ENCODE peak calls at places on chromosomes 1 and 21, in seven cellular contexts. A is GM12878, Q is HCT116, H is K562, F is SK-N-SH, O is H1, N is HepG2. I is an unnamed sample.

GRCh38 chr1:42195841-42196240 is 31.3 kb upstream of the GUCA2A start:
- DNase-seq in A (no peak), Q (no peak), H (no peak), F (no peak), O (no peak), N (no peak), I (no peak)

GRCh38 chr1:231423648-231424047 is 1.6 kb upstream of the EGLN1 start:
- DNase-seq in A (no peak), Q (no peak), H (no peak), F (no peak), O (no peak), N (peak; percentile 94), I (no peak)

GRCh38 chr1:47991187-47991586 is 6.0 kb downstream of the TRABD2B start:
- DNase-seq in A (no peak), Q (peak; percentile 23), H (no peak), F (no peak), O (no peak), N (no peak), I (no peak)

GRCh38 chr1:167173516-167174184 is 47.0 kb upstream of the POU2F1 start:
- DNase-seq in A (no peak), Q (peak; percentile 60), H (no peak), F (no peak), O (no peak), N (no peak), I (no peak)

GRCh38 chr1:222618001-222618879 is at the start of gene MIA3:
- DNase-seq in A (no peak), Q (no peak), H (peak; percentile 95), F (peak; percentile 97), O (peak; percentile 81), N (peak; percentile 39), I (no peak)

GRCh38 chr1:27487927-27488522 is 1.9 kb downstream of the WASF2 start:
- DNase-seq in A (no peak), Q (no peak), H (no peak), F (no peak), O (no peak), N (no peak), I (no peak)

GRCh38 chr1:62407398-62408009 is 29.3 kb upstream of the USP1 start:
- DNase-seq in A (no peak), Q (peak; percentile 33), H (peak; percentile 51), F (peak; percentile 65), O (no peak), N (peak; percentile 53), I (peak; percentile 63)

GRCh38 chr1:101567582-101568189 is 330.9 kb downstream of the S1PR1 start:
- DNase-seq in A (no peak), Q (peak; percentile 2), H (peak; percentile 21), F (peak; percentile 47), O (peak; percentile 50), N (peak; percentile 3), I (peak; percentile 16)

GRCh38 chr1:110585426-110585825 is 20.7 kb downstream of the KCNA2 start:
- DNase-seq in A (no peak), Q (no peak), H (no peak), F (no peak), O (no peak), N (no peak), I (no peak)

GRCh38 chr1:63877816-63878215 is 104.0 kb downstream of the ROR1 start:
- DNase-seq in A (no peak), Q (peak; percentile 66), H (no peak), F (no peak), O (no peak), N (no peak), I (no peak)

GRCh38 chr1:40849801-40850592 is 12.2 kb downstream of the CITED4 start:
- DNase-seq in A (peak; percentile 62), Q (peak; percentile 46), H (peak; percentile 81), F (peak; percentile 78), O (peak; percentile 89), N (peak; percentile 43), I (peak; percentile 56)

GRCh38 chr1:164718821-164719220 is 159.8 kb downstream of the PBX1 start:
- DNase-seq in A (no peak), Q (no peak), H (no peak), F (no peak), O (no peak), N (no peak), I (no peak)

GRCh38 chr1:167575649-167576048 is 22.1 kb upstream of the CREG1 start:
- DNase-seq in A (no peak), Q (no peak), H (no peak), F (no peak), O (no peak), N (no peak), I (no peak)

GRCh38 chr1:38297852-38298251 is 251.3 kb upstream of the POU3F1 start:
- DNase-seq in A (peak; percentile 9), Q (no peak), H (no peak), F (no peak), O (no peak), N (no peak), I (no peak)

GRCh38 chr1:25246600-25247023 is 642 bp downstream of the RSRP1 start:
- DNase-seq in A (no peak), Q (no peak), H (peak; percentile 26), F (peak; percentile 28), O (peak; percentile 78), N (no peak), I (no peak)

GRCh38 chr1:40182956-40183710 is 21.9 kb downstream of the RLF start:
- DNase-seq in A (no peak), Q (peak; percentile 12), H (peak; percentile 36), F (no peak), O (no peak), N (peak; percentile 22), I (peak; percentile 6)

GRCh38 chr1:200139661-200140250 is 112.2 kb downstream of the NR5A2 start:
- DNase-seq in A (no peak), Q (peak; percentile 57), H (peak; percentile 69), F (peak; percentile 62), O (no peak), N (peak; percentile 61), I (peak; percentile 55)

GRCh38 chr1:109873278-109874175 is 37.1 kb upstream of the CSF1 start:
- DNase-seq in A (no peak), Q (no peak), H (no peak), F (no peak), O (no peak), N (no peak), I (no peak)

GRCh38 chr21:41477641-41478318 is 30.2 kb downstream of the TMPRSS2 start:
- DNase-seq in A (no peak), Q (no peak), H (no peak), F (no peak), O (peak; percentile 73), N (no peak), I (peak; percentile 63)

GRCh38 chr21:42463861-42464515 is 32.0 kb downstream of the RSPH1 start:
- DNase-seq in A (no peak), Q (peak; percentile 92), H (peak; percentile 76), F (no peak), O (peak; percentile 84), N (peak; percentile 10), I (no peak)

GRCh38 chr1:204448321-204448964 is 36.8 kb upstream of the PPP1R15B start:
- DNase-seq in A (no peak), Q (peak; percentile 42), H (no peak), F (no peak), O (no peak), N (no peak), I (no peak)

GRCh38 chr1:201652180-201652579 is 113.3 kb downstream of the NAV1 start:
- DNase-seq in A (no peak), Q (no peak), H (no peak), F (no peak), O (no peak), N (no peak), I (no peak)

GRCh38 chr1:71462247-71462646 is 381.4 kb upstream of the ZRANB2 start:
- DNase-seq in A (no peak), Q (no peak), H (no peak), F (no peak), O (peak; percentile 64), N (no peak), I (peak; percentile 71)

GRCh38 chr1:93805027-93805426 is 74.0 kb downstream of the DNTTIP2 start:
- DNase-seq in A (no peak), Q (no peak), H (no peak), F (no peak), O (no peak), N (no peak), I (no peak)
- TF ChIP-seq YY1 in A (no peak), Q (no peak), H (no peak), F (peak; percentile 16), O (no peak), N (no peak), I (no peak)

DNA sequence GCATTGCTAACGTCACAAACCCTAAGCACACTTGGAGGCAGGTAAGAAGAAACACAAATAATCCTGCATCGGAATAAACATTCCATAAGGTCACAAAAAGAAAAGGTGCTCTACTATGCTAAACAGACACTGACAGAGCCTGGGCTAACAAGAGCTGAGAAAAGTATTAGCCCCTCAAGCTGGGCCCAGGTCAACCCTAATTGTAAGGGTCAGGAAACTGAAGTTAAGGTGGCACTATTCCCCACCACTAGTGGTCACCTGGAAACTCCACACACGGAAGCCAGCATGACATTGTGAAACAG is 1.3 kb downstream of the PTTG1IP start:
- DNase-seq in A (no peak), Q (no peak), H (no peak), F (no peak), O (no peak), N (peak; percentile 56), I (no peak)
- H3K4me1 ChIP-seq in A (peaks cover 18% of the 10 kb centered on the region), Q (peaks cover 43% of the 10 kb centered on the region), H (peaks cover 58% of the 10 kb centered on the region), F (peaks cover 49% of the 10 kb centered on the region), O (peaks cover 13% of the 10 kb centered on the region), N (peaks cover 74% of the 10 kb centered on the region), I (peaks cover 22% of the 10 kb centered on the region)

DNA sequence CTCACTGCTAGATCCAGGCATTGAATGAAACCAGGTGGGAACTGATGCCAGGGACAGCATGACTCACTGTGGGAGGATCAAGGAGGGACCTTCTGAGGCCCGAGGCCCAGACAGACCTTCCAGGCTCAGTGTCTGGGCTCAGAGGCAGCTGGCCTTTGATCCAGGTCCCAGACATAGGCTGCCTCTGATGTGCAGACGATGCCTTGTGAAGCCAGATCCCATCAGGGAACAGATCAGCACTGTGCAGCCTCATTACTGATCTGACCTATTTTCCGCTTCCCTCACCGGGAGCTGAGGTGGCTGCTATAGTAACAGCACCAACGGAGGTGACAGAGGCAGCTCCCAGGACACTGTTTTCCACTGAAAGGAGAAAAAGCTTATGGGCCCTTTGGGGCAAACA is 399.5 kb downstream of the MATN1 start:
- DNase-seq in A (no peak), Q (no peak), H (no peak), F (peak; percentile 68), O (peak; percentile 38), N (no peak), I (no peak)
- H3K9ac ChIP-seq in A (no peak overlapping the region), Q (no peak overlapping the region), H (no peak overlapping the region), F (no peak overlapping the region), O (no peak overlapping the region), N (no peak overlapping the region), I (no peak overlapping the region)

GRCh38 chr21:44429894-44430293 is 25.4 kb upstream of the LRRC3 start:
- DNase-seq in A (no peak), Q (no peak), H (no peak), F (no peak), O (no peak), N (no peak), I (no peak)

GRCh38 chr21:44427241-44428120 is 27.8 kb upstream of the LRRC3 start:
- DNase-seq in A (no peak), Q (no peak), H (no peak), F (no peak), O (no peak), N (no peak), I (no peak)

GRCh38 chr21:44426663-44427191 is 28.6 kb upstream of the LRRC3 start:
- DNase-seq in A (no peak), Q (no peak), H (no peak), F (no peak), O (no peak), N (no peak), I (no peak)

GRCh38 chr21:44425895-44426662 is 29.2 kb upstream of the LRRC3 start:
- DNase-seq in A (no peak), Q (no peak), H (no peak), F (no peak), O (no peak), N (no peak), I (no peak)

GRCh38 chr21:44428281-44428942 is 26.9 kb upstream of the LRRC3 start:
- DNase-seq in A (no peak), Q (peak; percentile 89), H (peak; percentile 80), F (peak; percentile 35), O (peak; percentile 83), N (peak; percentile 26), I (peak; percentile 80)
- TF ChIP-seq YY1 in A (no peak), Q (no peak), H (no peak), F (no peak), O (no peak), N (no peak), I (no peak)

I was measured in NT2/D1.